ENCODE peak calls at places on chromosomes 6 and 20, in eight cellular contexts. C is stimulated activated CD8-positive, alpha-beta memory T cell treated with anti-CD3 and anti-CD28 coated beads, Interleukin-15, amount 100 ng/mL, for 4 hours; I is Daoy; H is colonic mucosa; B is activated naive CD8-positive, alpha-beta T cell treated with anti-CD3 and anti-CD28 coated beads, Interleukin-2, amount 50 U/mL, for 24 hours; E is non-pigmented ciliary epithelial cell; O is NT2/D1; J is H54. U is an unnamed sample.

GRCh38 chr20:25484911-25485511 is 77.5 kb downstream of the GINS1 start:
- DNase-seq in C (no peak), I (no peak), H (no peak), B (no peak), E (no peak), O (no peak), J (no peak), U (no peak)

GRCh38 chr6:4491501-4492260 is 284.5 kb upstream of the CDYL start:
- DNase-seq in C (no peak), I (peak), H (no peak), B (no peak), E (peak), O (no peak), J (no peak), U (no peak)

GRCh38 chr20:23061262-23061661 is 11.8 kb upstream of the THBD start:
- DNase-seq in C (no peak), I (no peak), H (no peak), B (no peak), E (no peak), O (no peak), J (no peak), U (no peak)

GRCh38 chr20:38128691-38129090 is 36.4 kb downstream of the TGM2 start:
- DNase-seq in C (no peak), I (no peak), H (no peak), B (no peak), E (no peak), O (no peak), J (no peak), U (no peak)

GRCh38 chr6:36955136-36955535 is 598 bp downstream of the PI16 start:
- DNase-seq in C (no peak), I (no peak), H (no peak), B (no peak), E (no peak), O (no peak), J (no peak), U (no peak)

GRCh38 chr20:884983-885952 is 30.9 kb downstream of the ANGPT4 start:
- DNase-seq in C (no peak), I (no peak), H (no peak), B (no peak), E (no peak), O (peak), J (no peak), U (no peak)

GRCh38 chr6:81759782-81760181 is 7.3 kb upstream of the TENT5A start:
- DNase-seq in C (no peak), I (no peak), H (no peak), B (no peak), E (peak), O (no peak), J (no peak), U (no peak)

GRCh38 chr6:66964216-66964615 is 1257.2 kb upstream of the EYS start:
- DNase-seq in C (no peak), I (no peak), H (no peak), B (no peak), E (no peak), O (no peak), J (no peak), U (no peak)

GRCh38 chr6:144304223-144304848 is 19.2 kb downstream of the UTRN start:
- DNase-seq in C (no peak), I (no peak), H (no peak), B (no peak), E (no peak), O (no peak), J (no peak), U (no peak)

GRCh38 chr6:107064579-107065065 is 36.6 kb downstream of the MTRES1 start:
- DNase-seq in C (no peak), I (peak), H (peak), B (peak), E (peak), O (no peak), J (peak), U (peak)

GRCh38 chr6:3294921-3295871 is 36.4 kb downstream of the PSMG4 start:
- DNase-seq in C (no peak), I (no peak), H (no peak), B (no peak), E (no peak), O (no peak), J (no peak), U (no peak)

GRCh38 chr6:129748212-129748900 is 38.4 kb upstream of the ARHGAP18 start:
- DNase-seq in C (peak), I (peak), H (peak), B (peak), E (no peak), O (no peak), J (no peak), U (peak)

GRCh38 chr20:10110151-10110550 is 75.4 kb downstream of the ANKEF1 start:
- DNase-seq in C (no peak), I (peak), H (no peak), B (no peak), E (no peak), O (no peak), J (peak), U (peak)

U was measured in MG63.